ENCODE peak calls at places on chromosomes 6 and 20, in six cellular contexts. M is renal cortical epithelial cell; T is EH; K is LoVo; V is activated CD4-positive, alpha-beta T cell treated with anti-CD3 and anti-CD28 coated beads, Interleukin-2, amount 50 U/mL, for 48 hours; C is breast epithelium. L is an unnamed sample.

GRCh38 chr6:38187688-38188590 is 368.4 kb downstream of the ZFAND3 start:
- DNase-seq in M (no peak), T (no peak), K (no peak), V (no peak), C (no peak), L (peak; percentile 81)

GRCh38 chr20:49287555-49288249 is 9.8 kb upstream of the ZNFX1 start:
- DNase-seq in M (peak; percentile 58), T (peak; percentile 80), K (peak; percentile 15), V (no peak), C (no peak), L (no peak)

GRCh38 chr6:132853059-132853458 is 38.7 kb downstream of the RPS12 start:
- DNase-seq in M (no peak), T (no peak), K (no peak), V (no peak), C (no peak), L (no peak)

GRCh38 chr20:24994470-24995368 is 2.2 kb upstream of the APMAP start:
- DNase-seq in M (peak; percentile 51), T (peak; percentile 80), K (peak; percentile 73), V (peak; percentile 85), C (peak; percentile 72), L (peak; percentile 81)

GRCh38 chr6:135403584-135403983 is 94.0 kb downstream of the AHI1 start:
- DNase-seq in M (no peak), T (no peak), K (no peak), V (no peak), C (no peak), L (no peak)

GRCh38 chr6:24324617-24325016 is 33.2 kb downstream of the DCDC2 start:
- DNase-seq in M (no peak), T (no peak), K (no peak), V (no peak), C (no peak), L (no peak)

GRCh38 chr6:11277275-11278206 is 45.1 kb upstream of the NEDD9 start:
- DNase-seq in M (peak; percentile 95), T (peak; percentile 97), K (peak; percentile 17), V (peak; percentile 37), C (peak; percentile 40), L (no peak)

GRCh38 chr6:92847988-92848387 is 571.4 kb downstream of the EPHA7 start:
- DNase-seq in M (no peak), T (no peak), K (no peak), V (no peak), C (no peak), L (no peak)

GRCh38 chr6:56091159-56091869 is 156.1 kb downstream of the COL21A1 start:
- DNase-seq in M (peak; percentile 98), T (peak; percentile 71), K (peak; percentile 51), V (no peak), C (no peak), L (no peak)

GRCh38 chr6:30614044-30614842 is 2.8 kb downstream of the PPP1R10 start:
- DNase-seq in M (no peak), T (peak; percentile 19), K (no peak), V (no peak), C (no peak), L (no peak)

GRCh38 chr6:136526196-136526930 is 23.9 kb downstream of the MAP7 start:
- DNase-seq in M (peak; percentile 65), T (peak; percentile 53), K (no peak), V (peak; percentile 24), C (peak; percentile 31), L (peak; percentile 66)

GRCh38 chr20:34643919-34644318 is 33.0 kb downstream of the PIGU start:
- DNase-seq in M (peak; percentile 76), T (peak; percentile 83), K (no peak), V (no peak), C (no peak), L (no peak)

GRCh38 chr20:50321797-50322480 is 131.3 kb downstream of the CEBPB start:
- DNase-seq in M (no peak), T (peak; percentile 69), K (no peak), V (no peak), C (peak; percentile 49), L (no peak)

GRCh38 chr20:32017711-32018251 is 7.5 kb downstream of the CCM2L start:
- DNase-seq in M (no peak), T (no peak), K (peak; percentile 72), V (peak; percentile 26), C (peak; percentile 34), L (peak; percentile 99)

GRCh38 chr6:88238065-88238464 is 71.9 kb upstream of the CNR1 start:
- DNase-seq in M (peak; percentile 42), T (peak; percentile 15), K (no peak), V (no peak), C (no peak), L (no peak)

GRCh38 chr20:59431014-59431413 is 130.6 kb downstream of the EDN3 start:
- DNase-seq in M (no peak), T (no peak), K (no peak), V (no peak), C (no peak), L (no peak)

GRCh38 chr6:4291453-4292403 is 156.4 kb upstream of the ECI2 start:
- DNase-seq in M (peak; percentile 41), T (peak; percentile 37), K (no peak), V (no peak), C (no peak), L (no peak)

GRCh38 chr20:15902493-15902892 is 670.8 kb downstream of the KIF16B start:
- DNase-seq in M (no peak), T (no peak), K (no peak), V (no peak), C (no peak), L (no peak)

GRCh38 chr6:161393839-161394364 is 120.0 kb upstream of the AGPAT4 start:
- DNase-seq in M (peak; percentile 92), T (peak; percentile 87), K (peak; percentile 70), V (peak; percentile 29), C (no peak), L (peak; percentile 41)